ENCODE peak calls at places on chromosomes 7 and 10, in nine cellular contexts. Z, G, J, L, H, D, R, N and A are unnamed samples.

GRCh38 chr10:10094700-10095099 is 923.0 kb upstream of the CELF2 start:
- DNase-seq in Z (no peak), L (no peak), H (no peak), N (no peak), J (peak; percentile 50), R (peak; percentile 1), G (no peak), D (no peak), A (peak; percentile 32)

GRCh38 chr10:13629116-13629515 is 42.4 kb downstream of the PRPF18 start:
- DNase-seq in N (no peak), J (peak; percentile 29), D (no peak), R (peak; percentile 43), G (no peak), L (no peak), H (no peak), Z (no peak), A (no peak)

GRCh38 chr7:80732635-80733034 is 94.2 kb downstream of the CD36 start:
- DNase-seq in G (peak; percentile 37), H (no peak), D (no peak), R (no peak), L (peak; percentile 30), Z (no peak), J (no peak), N (no peak), A (no peak)

GRCh38 chr10:123570051-123570897 is 95.9 kb upstream of the GPR26 start:
- DNase-seq in Z (no peak), H (no peak), G (no peak), L (no peak), J (no peak), N (no peak), R (no peak), D (no peak), A (no peak)

GRCh38 chr10:129599160-129599559 is 132.1 kb downstream of the MGMT start:
- DNase-seq in N (no peak), Z (no peak), D (no peak), G (no peak), J (no peak), R (no peak), H (no peak), L (no peak), A (no peak)

GRCh38 chr7:158650821-158651225 is 53.8 kb downstream of the NCAPG2 start:
- DNase-seq in N (no peak), D (no peak), L (peak; percentile 92), G (no peak), H (no peak), J (peak; percentile 84), R (peak; percentile 59), Z (no peak), A (peak; percentile 88)

GRCh38 chr10:51170518-51171245 is 96.4 kb downstream of the PRKG1 start:
- DNase-seq in G (no peak), J (no peak), L (peak; percentile 40), R (no peak), H (no peak), Z (no peak), N (no peak), D (no peak), A (no peak)

GRCh38 chr7:17301491-17302101 is 3.1 kb downstream of the AHR start:
- DNase-seq in H (no peak), D (peak; percentile 68), Z (peak; percentile 39), L (peak; percentile 73), G (peak; percentile 39), J (peak; percentile 70), R (peak; percentile 77), N (no peak), A (no peak)

GRCh38 chr10:49312291-49312869 is 13.4 kb downstream of the C10orf71 start:
- DNase-seq in G (no peak), J (no peak), Z (no peak), R (no peak), N (no peak), D (no peak), L (no peak), H (no peak), A (no peak)

GRCh38 chr7:107581387-107582013 is 1.5 kb downstream of the BCAP29 start:
- DNase-seq in J (no peak), G (no peak), Z (no peak), N (no peak), R (peak; percentile 18), L (peak; percentile 24), H (no peak), D (no peak), A (no peak)

GRCh38 chr7:45151967-45152366 is 5.6 kb upstream of the RAMP3 start:
- DNase-seq in R (no peak), L (no peak), N (no peak), D (no peak), Z (no peak), H (peak; percentile 28), J (no peak), G (no peak), A (no peak)

GRCh38 chr10:75344170-75344569 is 57.4 kb downstream of the ZNF503 start:
- DNase-seq in D (no peak), Z (no peak), G (no peak), H (no peak), R (no peak), N (no peak), L (no peak), J (no peak), A (no peak)

GRCh38 chr10:15725603-15726002 is 5.9 kb upstream of the ITGA8 start:
- DNase-seq in R (peak; percentile 74), G (peak; percentile 27), J (peak; percentile 78), Z (no peak), L (peak; percentile 81), N (no peak), D (no peak), H (no peak), A (peak; percentile 13)

GRCh38 chr7:27782849-27783248 is 42.9 kb downstream of the TAX1BP1 start:
- DNase-seq in J (peak; percentile 6), L (peak; percentile 69), N (no peak), G (no peak), R (no peak), H (no peak), D (no peak), Z (no peak), A (no peak)

GRCh38 chr10:123796736-123797135 is 94.9 kb downstream of the CPXM2 start:
- DNase-seq in L (peak; percentile 30), R (no peak), D (no peak), J (no peak), N (no peak), Z (no peak), G (no peak), H (no peak), A (no peak)

GRCh38 chr10:43419997-43420368 is 11.0 kb upstream of the HNRNPF start:
- DNase-seq in H (no peak), G (no peak), Z (no peak), N (no peak), J (no peak), D (no peak), L (no peak), R (no peak), A (no peak)

GRCh38 chr10:43421201-43421507 is 12.2 kb upstream of the HNRNPF start:
- DNase-seq in Z (no peak), G (no peak), J (no peak), R (no peak), H (no peak), L (no peak), D (no peak), N (no peak), A (no peak)

GRCh38 chr10:43417950-43418768 is 9.2 kb upstream of the HNRNPF start:
- DNase-seq in G (no peak), N (no peak), D (no peak), J (no peak), L (no peak), H (no peak), Z (no peak), R (no peak), A (no peak)

GRCh38 chr10:43421519-43421918 is 12.5 kb upstream of the HNRNPF start:
- DNase-seq in D (no peak), G (no peak), R (no peak), H (no peak), L (peak; percentile 59), J (no peak), N (no peak), Z (no peak), A (no peak)

GRCh38 chr10:43420369-43421200 is 11.6 kb upstream of the HNRNPF start:
- DNase-seq in Z (peak; percentile 79), G (peak; percentile 82), D (peak; percentile 86), N (no peak), R (peak; percentile 83), L (peak; percentile 93), H (peak; percentile 94), J (peak; percentile 96), A (peak; percentile 75)
- H3K4me3 ChIP-seq in Z (peak overlapping the region; percentile 66), G (peak overlapping the region; percentile 57), D (peak overlapping the region; percentile 69), N (peak overlapping the region; percentile 72), R (peak overlapping the region; percentile 50), L (peak overlapping the region; percentile 77), H (peak overlapping the region; percentile 86), J (peak overlapping the region; percentile 55), A (peak overlapping the region; percentile 54)

GRCh38 chr10:62632071-62632809 is 172.3 kb upstream of the ADO start:
- DNase-seq in Z (peak; percentile 46), G (no peak), D (peak; percentile 77), R (no peak), N (no peak), J (no peak), H (no peak), L (no peak), A (no peak)
- H3K4me3 ChIP-seq in Z (no peak overlapping the region), G (no peak overlapping the region), D (no peak overlapping the region), R (no peak overlapping the region), N (no peak overlapping the region), J (no peak overlapping the region), H (no peak overlapping the region), L (no peak overlapping the region), A (no peak overlapping the region)

DNA sequence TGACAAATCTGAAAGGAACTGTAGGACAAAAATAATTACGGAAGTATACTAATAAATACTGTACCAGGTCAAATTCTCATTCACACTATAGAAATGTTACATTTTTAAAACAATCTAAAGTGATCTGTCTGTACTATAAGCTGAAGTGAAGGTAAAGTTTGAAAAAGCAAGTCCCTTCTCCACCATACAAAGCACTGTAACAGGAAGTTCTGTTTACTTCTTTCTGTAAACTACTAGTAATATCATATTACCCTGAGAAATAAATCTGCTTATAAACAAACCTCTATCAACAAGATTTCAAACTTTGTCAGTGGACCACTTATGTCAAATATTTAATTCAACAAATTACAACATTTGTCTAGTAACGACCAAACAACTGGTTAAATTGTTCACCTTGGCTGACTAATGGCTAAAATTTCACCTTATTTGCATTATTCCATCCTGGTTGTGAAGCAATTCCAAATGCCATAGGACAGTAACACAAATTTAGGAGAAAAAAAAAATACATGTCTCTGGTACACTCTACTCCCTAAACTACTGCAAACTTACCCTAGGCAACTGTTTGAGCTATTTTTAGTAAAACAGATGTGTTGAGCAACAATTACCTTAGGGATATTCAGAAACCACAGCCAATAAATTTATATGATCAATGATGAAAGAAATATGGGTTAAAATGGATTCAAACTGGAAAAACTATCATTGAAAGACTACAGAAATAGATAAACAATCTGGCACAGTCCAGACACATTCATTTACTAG is 126.0 kb downstream of the NRBF2 start:
- DNase-seq in D (no peak), L (no peak), G (no peak), H (no peak), R (no peak), N (no peak), J (no peak), Z (no peak), A (no peak)
- H3K4me3 ChIP-seq in D (no peak overlapping the region), L (no peak overlapping the region), G (no peak overlapping the region), H (no peak overlapping the region), R (no peak overlapping the region), N (no peak overlapping the region), J (no peak overlapping the region), Z (no peak overlapping the region), A (no peak overlapping the region)

DNA sequence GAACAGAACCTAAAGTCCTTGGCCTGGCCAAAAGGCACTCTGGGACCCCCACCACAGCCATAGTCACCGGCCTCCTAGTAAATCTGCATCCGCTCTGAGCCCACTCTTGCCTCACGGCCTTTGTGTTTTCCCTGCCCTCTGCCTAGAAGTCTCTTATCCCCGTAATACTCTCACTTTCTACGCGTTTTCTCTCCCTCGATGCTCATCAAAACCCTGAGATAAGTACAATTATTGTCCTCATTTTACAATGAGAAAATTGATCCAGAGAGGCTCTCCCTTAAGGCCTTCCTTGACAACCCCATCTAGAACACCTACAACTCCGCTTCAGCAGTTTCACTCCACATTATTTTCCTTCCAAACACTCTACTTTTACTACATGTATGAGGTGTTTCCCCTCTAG is 1.5 kb upstream of the SFXN4 start:
- DNase-seq in J (no peak), Z (no peak), D (no peak), H (no peak), L (no peak), N (no peak), G (no peak), R (no peak), A (no peak)
- H3K4me3 ChIP-seq in J (no peak overlapping the region), Z (no peak overlapping the region), D (no peak overlapping the region), H (no peak overlapping the region), L (no peak overlapping the region), N (no peak overlapping the region), G (no peak overlapping the region), R (no peak overlapping the region), A (no peak overlapping the region)